ENCODE peak calls at places on chromosomes 5 and 9, in seven cellular contexts. R is neural progenitor cell, A is GM23338, J is HCT116, O is PC-3, S is GM23248, F is MM.1S. D is an unnamed sample.
A peak's percentile ranks its signal among the peaks of the same experiment; 100 is the strongest.

GRCh38 chr9:83505282-83505681 is 32.9 kb downstream of the FRMD3 start:
- DNase-seq in S (no peak), O (no peak), A (no peak), F (peak; percentile 89), J (no peak), R (peak; percentile 28), D (no peak)

GRCh38 chr9:137476856-137477255 is 17.7 kb upstream of the NSMF start:
- DNase-seq in O (no peak), S (no peak), J (no peak), F (no peak), A (no peak), R (no peak), D (no peak)

GRCh38 chr9:90783964-90784363 is 17.7 kb upstream of the SYK start:
- DNase-seq in S (no peak), O (no peak), F (peak; percentile 4), R (no peak), J (no peak), A (no peak), D (no peak)

GRCh38 chr5:95392593-95393182 is 1.5 kb downstream of the FAM81B start:
- DNase-seq in R (no peak), F (peak; percentile 71), S (peak; percentile 26), A (peak; percentile 76), O (peak; percentile 39), J (no peak), D (no peak)

GRCh38 chr9:27514551-27514950 is 9.5 kb upstream of the IFNK start:
- DNase-seq in O (no peak), S (no peak), A (no peak), J (no peak), F (no peak), R (no peak), D (no peak)

GRCh38 chr5:173452098-173452497 is 123.9 kb upstream of the STC2 start:
- DNase-seq in O (peak; percentile 71), A (no peak), S (peak; percentile 84), J (peak; percentile 73), R (no peak), F (no peak), D (no peak)

GRCh38 chr9:22379272-22379671 is 67.4 kb upstream of the DMRTA1 start:
- DNase-seq in F (no peak), R (no peak), J (no peak), S (no peak), O (no peak), A (no peak), D (no peak)

GRCh38 chr5:150626853-150627276 is 13.6 kb upstream of the SYNPO start:
- DNase-seq in A (no peak), R (no peak), S (peak; percentile 54), O (no peak), J (no peak), F (no peak), D (no peak)

GRCh38 chr9:70352802-70353201 is 61.7 kb downstream of the KLF9 start:
- DNase-seq in R (no peak), S (peak; percentile 35), A (no peak), F (no peak), J (no peak), O (no peak), D (no peak)

GRCh38 chr9:37917315-37917731 is 13.4 kb upstream of the SLC25A51 start:
- DNase-seq in A (no peak), R (no peak), S (no peak), O (no peak), J (no peak), F (no peak), D (no peak)

GRCh38 chr9:7907636-7908195 is 108.1 kb upstream of the DMAC1 start:
- DNase-seq in A (no peak), J (no peak), O (no peak), R (no peak), F (no peak), S (no peak), D (no peak)

GRCh38 chr9:104774831-104775573 is 11.1 kb downstream of the NIPSNAP3B start:
- DNase-seq in A (no peak), S (no peak), J (no peak), O (no peak), F (no peak), R (no peak), D (peak; percentile 59)

GRCh38 chr9:110099236-110099741 is 108.7 kb downstream of the C9orf152 start:
- DNase-seq in O (peak; percentile 31), S (peak; percentile 93), J (no peak), R (no peak), F (no peak), A (no peak), D (peak; percentile 47)

GRCh38 chr5:13831236-13831810 is 113.2 kb downstream of the DNAH5 start:
- DNase-seq in R (no peak), A (peak; percentile 43), F (no peak), O (peak; percentile 72), S (peak; percentile 37), J (no peak), D (no peak)
- TF ChIP-seq EZH2phosphoT487 in R (no peak), A (no peak), F (no peak), O (no peak), S (no peak), J (no peak), D (no peak)

GRCh38 chr5:78795757-78796156 is 147.2 kb upstream of the LHFPL2 start:
- DNase-seq in J (no peak), O (no peak), F (no peak), S (peak; percentile 51), R (no peak), A (no peak), D (no peak)
- H3K27ac ChIP-seq in J (no peak overlapping the region), O (no peak overlapping the region), F (no peak overlapping the region), S (no peak overlapping the region), R (no peak overlapping the region), A (no peak overlapping the region), D (no peak overlapping the region)

DNA sequence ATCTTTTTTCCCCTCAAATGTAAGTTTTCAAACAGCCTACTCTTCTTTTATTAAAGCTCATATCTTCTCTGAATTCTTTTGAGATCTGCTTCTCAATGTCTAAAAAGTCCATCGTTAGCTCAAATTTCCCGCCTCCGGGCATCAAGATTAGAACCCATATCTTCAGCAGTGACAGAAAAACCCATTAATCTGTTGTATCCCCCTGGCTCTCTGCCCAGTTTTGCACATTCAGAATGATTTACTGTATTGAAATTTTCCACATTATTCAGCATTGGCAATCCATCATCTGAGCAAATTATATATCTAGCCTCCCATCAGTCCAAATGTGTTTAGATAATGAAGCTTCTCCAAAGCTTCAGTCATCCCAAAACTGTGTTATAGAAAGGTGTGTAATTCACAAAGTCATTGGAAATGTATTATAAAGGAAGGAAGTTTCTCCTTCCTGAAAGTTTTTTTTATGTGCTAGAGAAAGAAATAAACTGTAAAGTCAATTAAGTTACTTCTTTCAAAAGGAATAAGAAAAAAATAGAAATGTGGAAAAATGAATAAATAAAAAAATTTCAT is 849.9 kb downstream of the MAT2B start:
- DNase-seq in A (no peak), F (no peak), S (no peak), O (no peak), R (no peak), J (no peak), D (no peak)
- H2AFZ ChIP-seq in A (no peak overlapping the region), F (no peak overlapping the region), S (no peak overlapping the region), O (no peak overlapping the region), R (no peak overlapping the region), J (no peak overlapping the region), D (no peak overlapping the region)

DNA sequence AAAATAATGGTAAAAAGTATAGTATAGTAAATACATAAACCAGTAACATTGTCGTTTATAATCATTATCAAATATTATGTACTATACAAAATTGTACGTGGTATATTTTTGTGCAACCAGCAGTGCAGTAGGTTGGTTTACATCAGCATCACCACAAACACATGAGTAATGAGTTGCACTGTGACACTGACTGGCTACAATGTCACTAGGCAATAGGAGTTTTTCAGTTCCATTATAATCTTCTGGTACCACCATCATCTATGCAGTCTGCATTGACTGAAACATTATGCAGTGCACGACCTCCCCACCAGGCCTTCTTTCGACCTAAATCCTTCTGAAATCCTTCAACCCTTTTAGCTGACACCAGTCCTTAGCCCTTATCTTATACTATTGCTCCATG is 105.8 kb downstream of the SREK1 start:
- DNase-seq in O (no peak), A (no peak), F (no peak), R (no peak), S (no peak), J (no peak), D (no peak)
- TF ChIP-seq EZH2phosphoT487 in O (no peak), A (no peak), F (no peak), R (no peak), S (no peak), J (no peak), D (no peak)

GRCh38 chr5:149426931-149427330 is 47.8 kb upstream of the IL17B start:
- DNase-seq in A (no peak), F (no peak), J (no peak), O (peak; percentile 44), R (no peak), S (no peak), D (no peak)
- H3K27ac ChIP-seq in A (no peak overlapping the region), F (no peak overlapping the region), J (no peak overlapping the region), O (no peak overlapping the region), R (no peak overlapping the region), S (peak overlapping the region; percentile 29), D (no peak overlapping the region)

GRCh38 chr5:93285461-93285860 is 295.6 kb downstream of the NR2F1-AS1 start:
- DNase-seq in A (no peak), O (peak; percentile 33), J (no peak), S (no peak), R (no peak), F (no peak), D (no peak)
- H2AFZ ChIP-seq in A (peak overlapping the region; percentile 12), O (peak overlapping the region; percentile 15), J (peak overlapping the region; percentile 74), S (no peak overlapping the region), R (no peak overlapping the region), F (no peak overlapping the region), D (no peak overlapping the region)

DNA sequence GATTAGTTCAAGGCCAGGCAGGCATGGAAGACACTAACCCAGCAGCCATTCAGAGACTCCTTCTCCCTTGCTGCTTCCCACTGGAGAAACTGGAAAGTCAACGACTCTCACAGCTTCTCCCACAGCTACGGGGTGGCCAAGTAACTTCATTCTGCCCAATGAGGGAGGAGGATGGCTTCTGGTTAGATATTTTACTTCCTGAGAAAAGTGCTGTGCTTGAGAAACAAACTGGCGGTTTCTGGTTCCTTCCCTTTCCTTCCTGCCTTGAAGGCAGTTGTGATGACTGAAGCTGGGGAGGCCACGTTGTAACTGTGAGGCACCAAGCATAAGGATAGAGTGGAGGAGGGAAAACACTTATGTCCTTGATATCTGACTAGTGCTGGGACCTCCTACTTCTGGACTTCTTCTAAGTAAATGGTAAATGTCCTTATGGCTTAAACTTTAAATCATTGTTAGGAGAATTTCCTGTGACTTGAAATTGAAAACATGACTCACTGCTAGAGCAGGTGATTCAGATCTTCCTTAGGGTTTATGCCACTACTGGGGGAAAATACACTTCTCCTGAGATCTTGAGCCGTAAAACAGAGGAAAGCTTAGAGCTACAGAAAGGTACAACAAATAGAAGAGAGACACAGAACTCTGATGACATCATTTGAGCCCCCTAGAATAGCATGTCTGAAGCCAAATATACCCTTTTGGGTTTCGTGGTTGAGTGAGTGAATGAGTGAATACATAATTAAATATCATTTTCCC is 3.1 kb upstream of the GNPDA1 start:
- DNase-seq in O (peak; percentile 72), A (no peak), S (peak; percentile 78), F (peak; percentile 77), R (no peak), J (no peak), D (peak; percentile 26)
- TF ChIP-seq EZH2phosphoT487 in O (no peak), A (no peak), S (no peak), F (no peak), R (no peak), J (no peak), D (no peak)

GRCh38 chr5:14869286-14870164 is 2.1 kb downstream of the ANKH start:
- DNase-seq in J (no peak), R (no peak), F (no peak), O (peak; percentile 40), S (peak; percentile 18), A (no peak), D (peak; percentile 29)
- H3K27ac ChIP-seq in J (no peak overlapping the region), R (no peak overlapping the region), F (no peak overlapping the region), O (no peak overlapping the region), S (no peak overlapping the region), A (no peak overlapping the region), D (peak overlapping the region; percentile 45)